ENCODE peak calls at places on chromosomes 5 and 9, in seven cellular contexts. L, W, I, K, F, E and S are unnamed samples.

GRCh38 chr9:124813496-124814177 is 36.7 kb downstream of the OLFML2A start:
- DNase-seq in K (no peak), W (no peak), E (no peak), F (no peak), I (no peak), L (no peak), S (peak)

GRCh38 chr5:57780306-57780958 is 297.8 kb upstream of the ACTBL2 start:
- DNase-seq in L (no peak), E (no peak), F (no peak), K (no peak), W (no peak), I (no peak), S (no peak)

GRCh38 chr5:126477281-126477680 is 54.1 kb downstream of the GRAMD2B start:
- DNase-seq in F (no peak), W (no peak), K (no peak), I (no peak), E (no peak), L (peak), S (peak)

GRCh38 chr9:31185831-31186230 is 1198.6 kb upstream of the ACO1 start:
- DNase-seq in I (no peak), F (no peak), K (no peak), W (no peak), E (no peak), L (peak), S (peak)

GRCh38 chr5:109167586-109167985 is 242.2 kb downstream of the PJA2 start:
- DNase-seq in E (no peak), W (no peak), F (no peak), L (no peak), K (no peak), I (no peak), S (no peak)

GRCh38 chr5:180346358-180346757 is 6.8 kb downstream of the GFPT2 start:
- DNase-seq in E (no peak), W (no peak), F (no peak), L (no peak), K (no peak), I (no peak), S (no peak)

GRCh38 chr9:111833941-111834340 is 39.2 kb upstream of the SHOC1 start:
- DNase-seq in E (no peak), F (no peak), K (no peak), W (no peak), L (peak), I (no peak), S (peak)

GRCh38 chr9:135076143-135076875 is 11.2 kb upstream of the OLFM1 start:
- DNase-seq in K (no peak), I (no peak), F (no peak), E (no peak), L (no peak), W (peak), S (no peak)

GRCh38 chr9:123691904-123692303 is 238.0 kb downstream of the DENND1A start:
- DNase-seq in W (no peak), K (no peak), E (no peak), L (no peak), F (no peak), I (no peak), S (no peak)

GRCh38 chr9:86485359-86485758 is 131.1 kb upstream of the TUT7 start:
- DNase-seq in I (no peak), K (no peak), W (no peak), L (no peak), F (no peak), E (no peak), S (no peak)

GRCh38 chr9:100364013-100364412 is 11.3 kb upstream of the TEX10 start:
- DNase-seq in E (no peak), K (no peak), F (no peak), W (no peak), L (no peak), I (no peak), S (no peak)

GRCh38 chr9:36739538-36740116 is 166.9 kb downstream of the MELK start:
- DNase-seq in F (no peak), K (no peak), E (no peak), L (no peak), W (no peak), I (no peak), S (no peak)

GRCh38 chr5:76488969-76489368 is 85.9 kb downstream of the IQGAP2 start:
- DNase-seq in I (no peak), K (no peak), L (no peak), F (no peak), W (no peak), E (no peak), S (no peak)

GRCh38 chr9:33637881-33638280 is 113.8 kb downstream of the ANKRD18B start:
- DNase-seq in F (no peak), E (no peak), W (no peak), L (no peak), K (no peak), I (no peak), S (no peak)

GRCh38 chr5:6574537-6574936 is 58.3 kb downstream of the NSUN2 start:
- DNase-seq in W (no peak), I (no peak), K (no peak), L (no peak), E (no peak), F (no peak), S (no peak)
- TF ChIP-seq CTCF in W (no peak), I (no peak), K (no peak), L (no peak), E (no peak), F (no peak), S (no peak)

GRCh38 chr5:146000072-146000471 is 63.7 kb downstream of the SH3RF2 start:
- DNase-seq in L (no peak), E (no peak), K (no peak), W (no peak), I (no peak), F (no peak), S (no peak)

GRCh38 chr5:146002491-146002890 is 66.1 kb downstream of the SH3RF2 start:
- DNase-seq in L (no peak), K (no peak), I (no peak), F (no peak), W (no peak), E (no peak), S (no peak)

GRCh38 chr5:146001544-146002185 is 65.3 kb downstream of the SH3RF2 start:
- DNase-seq in I (no peak), L (no peak), F (no peak), E (no peak), W (no peak), K (no peak), S (no peak)

GRCh38 chr5:145996135-145996534 is 59.8 kb downstream of the SH3RF2 start:
- DNase-seq in L (peak), K (no peak), I (no peak), F (no peak), E (no peak), W (no peak), S (peak)

GRCh38 chr5:145999208-145999607 is 62.8 kb downstream of the SH3RF2 start:
- DNase-seq in K (no peak), W (no peak), L (no peak), F (no peak), I (no peak), E (no peak), S (no peak)
- H3K4me3 ChIP-seq in K (no peak), W (no peak), L (no peak), F (no peak), I (no peak), E (no peak), S (no peak)

DNA sequence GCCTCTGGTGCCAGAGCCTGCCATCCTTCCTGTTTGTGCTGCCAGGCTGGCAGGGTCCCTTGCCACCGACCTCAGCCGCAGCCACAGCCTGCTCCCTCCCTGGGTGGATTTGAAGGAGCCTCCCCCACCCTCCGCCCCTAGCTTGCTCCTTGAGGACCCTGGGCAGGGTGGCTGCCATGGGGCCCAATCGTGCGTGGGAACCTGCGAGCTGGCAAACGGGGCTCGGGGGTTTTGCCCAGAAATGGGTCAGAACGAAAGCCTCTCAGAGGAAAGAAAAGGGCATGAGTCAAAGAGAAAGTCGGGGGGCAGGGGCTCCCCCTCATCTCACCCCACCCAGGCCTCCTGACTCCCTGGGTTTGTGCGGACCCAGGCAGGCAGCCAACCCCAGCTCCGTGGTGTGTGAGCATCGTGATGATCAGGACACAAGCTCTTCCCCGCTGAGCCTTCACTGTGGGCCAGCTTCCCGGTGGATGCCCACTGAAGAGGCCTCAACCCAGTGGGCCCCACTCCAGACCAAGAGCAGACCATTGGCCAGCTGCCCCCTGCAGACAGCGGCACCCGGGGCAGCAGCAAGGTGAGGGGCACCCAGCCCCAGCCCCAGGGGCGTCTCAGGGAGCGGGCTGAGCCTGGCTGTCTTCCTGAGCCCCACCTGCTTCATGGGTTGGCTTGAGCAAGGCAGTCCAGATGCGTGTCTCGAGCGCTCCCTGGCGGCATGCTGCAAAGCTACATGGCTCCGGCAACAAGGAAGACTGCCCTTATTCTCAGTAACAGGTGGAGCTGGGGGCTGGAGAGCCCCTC is 3.0 kb upstream of the FUT7 start:
- DNase-seq in K (peak), W (peak), F (peak), E (peak), I (peak), L (peak), S (peak)
- TF ChIP-seq CTCF in K (peak), W (peak), F (peak), E (no peak), I (peak), L (peak), S (peak)

DNA sequence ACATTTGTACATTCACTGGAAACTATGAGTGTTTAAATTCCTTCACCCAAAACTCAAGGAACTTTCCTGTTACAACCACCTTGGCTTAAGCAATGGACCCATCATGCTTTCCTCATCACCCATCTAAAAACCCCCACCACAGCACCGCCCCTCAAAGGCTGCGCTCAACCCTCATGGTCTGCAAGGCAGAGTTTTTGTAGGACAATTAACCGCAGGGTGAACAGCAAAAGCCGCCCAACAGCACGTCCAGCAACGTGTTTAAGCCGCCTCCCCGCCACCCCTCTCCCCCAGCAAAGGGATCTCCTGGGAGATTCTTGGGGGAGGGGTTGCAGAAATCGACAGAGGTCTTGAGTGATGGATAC is 2.0 kb downstream of the ROR2 start:
- DNase-seq in K (no peak), L (peak), E (no peak), I (no peak), F (no peak), W (no peak), S (peak)
- H3K4me3 ChIP-seq in K (peak), L (peak), E (peak), I (peak), F (no peak), W (no peak), S (peak)

DNA sequence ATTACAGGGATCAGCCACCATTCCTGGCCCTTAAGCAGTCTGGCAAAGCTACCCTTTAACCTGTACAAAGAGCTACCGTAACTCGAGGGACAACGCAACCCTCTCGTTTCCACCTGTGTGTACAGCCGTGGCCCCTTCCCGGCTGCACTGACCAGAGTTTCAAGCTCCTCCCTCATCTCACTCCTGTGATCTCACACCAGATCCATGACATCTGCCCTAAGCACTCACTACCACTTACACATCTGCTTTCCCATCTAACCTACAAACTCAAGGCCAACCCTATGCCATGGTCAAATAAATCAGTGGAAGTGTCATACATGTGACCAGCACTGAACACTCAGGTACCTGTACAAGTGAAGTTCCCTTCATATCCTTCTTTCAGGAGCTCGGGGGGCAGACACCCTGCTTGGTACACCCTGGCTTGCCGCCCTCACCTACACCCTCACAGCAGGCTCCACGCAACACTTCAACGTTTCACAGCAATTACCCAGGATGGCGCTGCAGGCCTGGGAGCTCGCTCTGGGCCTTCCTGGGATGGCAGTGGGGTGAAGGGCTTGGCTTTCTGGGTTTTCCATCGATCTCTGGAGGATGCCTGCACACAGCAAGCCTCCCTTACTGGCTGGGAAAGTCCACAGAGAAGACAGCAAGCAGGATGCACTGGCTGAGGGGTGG is 61.7 kb downstream of the PRRT1B start:
- DNase-seq in E (no peak), F (no peak), K (no peak), L (no peak), W (no peak), I (no peak), S (no peak)
- TF ChIP-seq CTCF in E (peak), F (no peak), K (no peak), L (no peak), W (no peak), I (no peak), S (no peak)

DNA sequence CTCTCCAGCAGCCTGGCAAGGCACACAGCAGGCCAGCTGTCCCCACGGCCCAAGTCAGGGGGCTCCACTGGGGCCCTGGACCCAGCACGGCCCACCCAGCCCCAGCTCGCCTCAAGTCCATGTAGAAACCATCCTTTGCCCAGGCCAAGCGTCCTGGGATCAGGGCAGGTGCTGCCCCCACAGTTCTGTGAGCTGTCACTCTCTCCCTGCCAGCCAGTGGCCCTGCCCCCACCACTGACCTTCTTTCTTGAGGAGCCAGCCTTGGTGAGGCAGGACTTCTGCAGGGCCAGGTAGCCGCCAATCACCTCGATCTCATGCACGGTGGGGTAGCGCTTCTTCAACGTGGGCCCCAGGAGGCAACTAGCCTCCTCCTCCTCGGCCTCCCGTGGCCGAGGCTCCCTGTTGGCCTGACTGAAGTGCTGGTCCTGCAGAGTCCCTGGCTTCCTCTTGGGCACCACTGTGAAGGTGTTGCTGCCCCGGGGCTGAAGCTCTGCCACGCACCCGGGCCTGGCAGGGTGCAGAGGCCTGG is 1.7 kb downstream of the TPRN start:
- DNase-seq in L (no peak), E (no peak), I (no peak), W (no peak), F (no peak), K (peak), S (no peak)
- H3K4me3 ChIP-seq in L (peak), E (no peak), I (peak), W (peak), F (no peak), K (peak), S (peak)

DNA sequence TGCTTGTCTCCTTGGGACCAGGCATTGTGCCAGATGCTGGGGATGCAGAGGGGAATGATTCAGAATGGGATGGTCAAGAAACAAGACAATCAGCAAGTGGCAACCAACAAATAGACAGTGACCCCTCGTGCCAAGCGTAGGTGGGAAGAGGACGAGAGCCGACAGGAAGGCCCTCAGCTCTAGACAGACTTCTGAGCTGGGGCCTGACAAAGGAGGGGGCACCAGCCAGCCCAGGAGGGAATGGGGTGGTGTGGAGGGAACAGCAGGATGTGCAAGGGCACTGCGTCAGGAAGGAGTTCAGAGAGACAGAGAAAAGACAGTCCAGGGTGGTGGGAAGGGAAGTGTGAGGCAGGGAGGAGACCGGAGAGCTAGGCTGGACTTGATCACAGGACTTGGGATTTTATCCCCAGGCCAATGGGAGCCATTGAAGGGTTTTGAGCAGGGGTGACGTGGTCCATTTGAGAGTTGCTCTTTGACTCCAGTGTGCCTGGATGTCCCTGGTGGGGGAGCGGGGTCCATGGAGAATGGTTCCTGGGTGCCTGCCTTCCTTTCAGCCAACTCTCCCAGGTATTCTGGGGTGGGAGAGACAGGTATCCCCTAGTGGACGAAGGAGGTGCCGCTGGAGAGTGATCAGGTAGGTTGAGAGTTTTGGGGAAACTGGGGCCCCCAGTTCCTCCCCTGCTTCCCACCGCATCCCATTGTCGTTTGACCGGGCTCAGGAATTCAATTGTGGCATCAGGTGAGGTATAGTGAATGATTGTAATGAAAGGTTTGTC is 79.3 kb upstream of the ZNF618 start:
- DNase-seq in F (no peak), I (no peak), K (no peak), W (no peak), L (no peak), E (no peak), S (no peak)
- TF ChIP-seq CTCF in F (no peak), I (no peak), K (no peak), W (no peak), L (no peak), E (no peak), S (no peak)